ENCODE peak calls at places on chromosome 19, in seven cellular contexts. Y is body of pancreas, F is coronary artery, H is GM23248, K is aorta, A is cardiac muscle cell, W is Peyer's patch. J is an unnamed sample.

GRCh38 chr19:6226444-6227155 is 53.2 kb downstream of the MLLT1 start:
- DNase-seq in Y (no peak), F (no peak), H (no peak), K (peak), A (no peak), W (no peak), J (no peak)

GRCh38 chr19:14337510-14337909 is 43.7 kb upstream of the ADGRE5 start:
- DNase-seq in Y (no peak), F (no peak), H (peak), K (no peak), A (no peak), W (peak), J (no peak)

GRCh38 chr19:6587093-6587820 is 3.7 kb downstream of the CD70 start:
- DNase-seq in Y (no peak), F (no peak), H (peak), K (no peak), A (no peak), W (no peak), J (no peak)

GRCh38 chr19:29624489-29625210 is 18.6 kb downstream of the POP4 start:
- DNase-seq in Y (no peak), F (no peak), H (peak), K (no peak), A (no peak), W (peak), J (no peak)

GRCh38 chr19:41324921-41325639 is 15.1 kb downstream of the CCDC97 start:
- DNase-seq in Y (peak), F (peak), H (peak), K (peak), A (peak), W (peak), J (peak)

GRCh38 chr19:35295792-35296462 is 4.0 kb downstream of the MAG start:
- DNase-seq in Y (no peak), F (no peak), H (no peak), K (no peak), A (peak), W (no peak), J (no peak)

GRCh38 chr19:47309038-47309437 is 623 bp upstream of the C5AR1 start:
- DNase-seq in Y (no peak), F (no peak), H (peak), K (peak), A (no peak), W (no peak), J (no peak)

GRCh38 chr19:52734340-52734892 is 428 bp downstream of the ZNF611 start:
- DNase-seq in Y (no peak), F (peak), H (peak), K (no peak), A (peak), W (no peak), J (peak)

GRCh38 chr19:40697007-40697406 is 6.6 kb upstream of the NUMBL start:
- DNase-seq in Y (no peak), F (no peak), H (no peak), K (no peak), A (no peak), W (no peak), J (no peak)

DNA sequence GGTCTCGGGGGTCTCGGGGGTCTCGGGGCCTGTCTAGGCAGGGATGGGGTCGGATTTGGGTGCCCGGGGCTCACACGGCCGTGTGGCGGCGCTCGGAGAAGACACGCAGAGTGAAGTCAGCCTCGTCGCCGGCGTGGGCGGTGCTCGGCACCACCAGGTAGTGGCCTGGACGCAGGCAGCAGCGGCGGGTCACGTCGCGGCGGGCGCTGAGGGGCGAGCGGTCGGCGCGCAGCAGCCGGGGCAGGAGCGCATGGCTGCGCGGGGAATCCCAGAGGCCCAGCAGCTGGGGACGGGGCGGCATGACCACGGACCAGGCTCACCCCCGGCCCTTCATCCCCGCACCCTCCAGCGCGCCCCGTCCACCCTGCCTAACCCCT is 8.2 kb downstream of the CAPN12 start:
- DNase-seq in Y (peak), F (peak), H (peak), K (peak), A (peak), W (peak), J (peak)
- H3K4me3 ChIP-seq in Y (peak), F (peak), H (peak), K (no peak), A (peak), W (peak), J (peak)

DNA sequence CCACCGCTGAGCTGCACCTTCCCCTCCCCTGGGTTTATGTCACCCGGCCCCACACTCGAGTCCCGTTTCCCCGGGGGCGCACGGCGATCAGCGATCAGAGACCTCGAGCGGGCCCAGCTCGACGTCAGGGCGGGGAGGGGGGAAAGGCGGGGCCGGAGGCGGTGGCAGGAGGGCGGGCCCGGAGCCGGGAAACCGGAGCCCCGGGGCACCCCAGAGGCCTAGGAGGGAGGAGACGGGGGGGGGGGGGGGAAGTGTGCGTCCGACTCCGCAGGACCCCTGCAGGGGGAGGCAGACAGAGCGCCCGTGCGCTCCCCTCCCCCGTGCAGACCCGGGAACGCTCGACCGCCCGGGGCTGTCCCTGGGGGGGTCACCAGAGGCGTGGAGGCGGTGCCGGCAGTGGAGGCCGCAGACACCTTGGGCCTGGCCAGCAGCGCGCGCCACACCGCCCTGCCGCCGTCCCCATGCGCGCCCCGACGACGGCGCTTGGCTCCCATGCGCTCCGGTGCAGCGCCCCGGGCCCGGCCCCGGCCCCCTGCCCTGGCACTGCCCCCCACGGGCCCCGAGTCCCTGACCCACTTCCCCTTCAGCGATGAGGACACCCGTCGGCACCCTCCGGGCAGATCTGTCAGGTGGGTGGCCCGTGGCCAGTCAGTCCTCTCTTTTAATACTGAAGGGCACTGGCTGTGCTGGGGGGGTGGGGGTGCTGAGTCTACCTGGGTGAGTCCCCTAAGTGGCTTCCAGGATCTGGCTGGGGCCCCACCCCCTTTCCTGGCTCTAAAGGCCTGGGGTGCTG is 11.8 kb downstream of the PDE4A start:
- DNase-seq in Y (peak), F (no peak), H (peak), K (peak), A (peak), W (peak), J (peak)
- H3K4me3 ChIP-seq in Y (peak), F (peak), H (peak), K (peak), A (peak), W (peak), J (peak)

GRCh38 chr19:49924004-49924880 is 4.8 kb upstream of the ATF5 start:
- DNase-seq in Y (no peak), F (no peak), H (no peak), K (peak), A (no peak), W (no peak), J (no peak)
- H3K4me3 ChIP-seq in Y (no peak), F (no peak), H (no peak), K (no peak), A (no peak), W (no peak), J (no peak)

DNA sequence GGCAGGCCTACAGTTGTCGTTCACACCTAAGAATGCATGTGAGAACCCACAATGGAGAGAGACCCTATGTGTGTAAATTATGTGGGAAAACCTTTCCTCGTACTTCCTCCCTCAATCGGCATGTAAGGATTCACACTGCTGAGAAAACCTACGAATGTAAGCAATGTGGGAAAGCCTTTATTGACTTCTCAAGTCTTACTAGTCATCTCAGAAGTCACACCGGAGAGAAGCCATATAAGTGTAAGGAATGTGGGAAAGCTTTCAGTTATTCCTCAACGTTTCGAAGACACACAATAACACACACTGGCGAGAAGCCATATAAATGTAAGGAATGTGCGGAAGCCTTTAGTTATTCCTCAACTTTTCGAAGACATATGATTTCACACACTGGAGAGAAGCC is 11.3 kb downstream of the ZNF555 start:
- DNase-seq in Y (no peak), F (no peak), H (no peak), K (no peak), A (no peak), W (no peak), J (no peak)
- H3K4me3 ChIP-seq in Y (no peak), F (peak), H (no peak), K (no peak), A (no peak), W (no peak), J (no peak)

DNA sequence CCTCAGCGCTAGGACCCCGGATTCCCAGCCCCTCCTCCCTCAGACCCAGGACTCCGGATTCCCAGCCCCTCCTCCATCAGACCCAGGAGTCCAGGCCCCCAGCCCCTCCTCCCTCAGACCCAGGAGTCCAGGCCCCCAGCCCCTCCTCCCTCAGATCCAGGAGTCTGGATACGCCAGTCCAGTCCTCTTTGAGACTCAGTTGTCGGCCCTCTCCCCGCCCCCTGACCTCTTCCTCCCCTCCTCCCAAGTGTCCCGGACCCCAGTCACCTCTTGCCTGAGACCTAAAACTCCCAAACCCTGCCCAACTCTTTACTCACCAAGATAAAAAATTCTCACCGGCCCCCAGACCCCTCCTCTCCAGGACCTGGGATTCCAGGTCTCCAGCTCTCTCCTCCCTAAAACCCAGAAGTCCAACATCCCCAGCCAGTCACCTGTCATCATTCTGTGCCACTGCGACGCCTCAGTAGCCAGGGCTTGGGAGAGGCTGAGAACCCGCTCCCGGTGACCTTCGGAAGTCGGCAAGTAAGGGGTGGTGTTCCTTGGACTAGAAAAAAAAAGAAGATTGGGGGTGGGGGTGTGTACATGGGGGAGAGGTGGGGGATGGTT is 1.4 kb upstream of the HSD17B14 start:
- DNase-seq in Y (no peak), F (no peak), H (no peak), K (no peak), A (no peak), W (no peak), J (no peak)
- H3K4me3 ChIP-seq in Y (no peak), F (peak), H (peak), K (no peak), A (peak), W (no peak), J (no peak)

GRCh38 chr19:37304190-37304883 is 66.6 kb upstream of the ZNF527 start:
- DNase-seq in Y (peak), F (no peak), H (no peak), K (peak), A (peak), W (no peak), J (no peak)
- H3K4me3 ChIP-seq in Y (no peak), F (peak), H (no peak), K (no peak), A (peak), W (peak), J (peak)

GRCh38 chr19:11752244-11752736 is 13.5 kb upstream of the ZNF823 start:
- DNase-seq in Y (no peak), F (no peak), H (no peak), K (no peak), A (no peak), W (no peak), J (no peak)
- H3K4me3 ChIP-seq in Y (no peak), F (no peak), H (no peak), K (no peak), A (no peak), W (no peak), J (no peak)

GRCh38 chr19:43641333-43641732 is 1.7 kb upstream of the CADM4 start:
- DNase-seq in Y (no peak), F (no peak), H (no peak), K (no peak), A (no peak), W (no peak), J (no peak)

GRCh38 chr19:43640424-43640757 is 741 bp upstream of the CADM4 start:
- DNase-seq in Y (no peak), F (no peak), H (no peak), K (no peak), A (no peak), W (no peak), J (no peak)

GRCh38 chr19:43643326-43643725 is 3.7 kb upstream of the CADM4 start:
- DNase-seq in Y (no peak), F (no peak), H (no peak), K (no peak), A (no peak), W (no peak), J (no peak)

GRCh38 chr19:43644181-43644580 is 4.5 kb upstream of the CADM4 start:
- DNase-seq in Y (no peak), F (no peak), H (no peak), K (no peak), A (no peak), W (no peak), J (no peak)

GRCh38 chr19:43642531-43642930 is 2.9 kb upstream of the CADM4 start:
- DNase-seq in Y (no peak), F (no peak), H (no peak), K (no peak), A (no peak), W (no peak), J (no peak)
- H3K4me3 ChIP-seq in Y (no peak), F (no peak), H (no peak), K (no peak), A (no peak), W (no peak), J (no peak)